ENCODE peak calls at places on chromosomes 4 and X, in five cellular contexts. One of them, this sample, is unnamed.

GRCh38 chrX:111483140-111483539 is 28.3 kb upstream of the SERTM2 start:
- DNase-seq in GM06990: no peak
- DNase-seq in A549: no peak
- DNase-seq in kidney: no peak
- DNase-seq in AG10803: no peak
- DNase-seq in this sample: no peak

GRCh38 chr4:72313121-72313520 is 255.9 kb downstream of the ADAMTS3 start:
- DNase-seq in GM06990: no peak
- DNase-seq in A549: no peak
- DNase-seq in kidney: no peak
- DNase-seq in AG10803: no peak
- DNase-seq in this sample: no peak

GRCh38 chrX:45258741-45259402 is 58.2 kb upstream of the DIPK2B start:
- DNase-seq in GM06990: no peak
- DNase-seq in A549: no peak
- DNase-seq in kidney: no peak
- DNase-seq in AG10803: no peak
- DNase-seq in this sample: peak

GRCh38 chrX:13855689-13856425 is 39.0 kb upstream of the GPM6B start:
- DNase-seq in GM06990: no peak
- DNase-seq in A549: no peak
- DNase-seq in kidney: no peak
- DNase-seq in AG10803: no peak
- DNase-seq in this sample: no peak

GRCh38 chrX:101430457-101431078 is 22.5 kb downstream of the HNRNPH2 start:
- DNase-seq in GM06990: no peak
- DNase-seq in A549: peak
- DNase-seq in kidney: no peak
- DNase-seq in AG10803: peak
- DNase-seq in this sample: no peak

GRCh38 chr4:94428884-94429283 is 22.9 kb upstream of the PDLIM5 start:
- DNase-seq in GM06990: no peak
- DNase-seq in A549: no peak
- DNase-seq in kidney: no peak
- DNase-seq in AG10803: no peak
- DNase-seq in this sample: no peak

GRCh38 chr4:142274137-142274536 is 572.0 kb downstream of the INPP4B start:
- DNase-seq in GM06990: no peak
- DNase-seq in A549: no peak
- DNase-seq in kidney: no peak
- DNase-seq in AG10803: peak
- DNase-seq in this sample: no peak

GRCh38 chrX:44828008-44828605 is 15.7 kb upstream of the DUSP21 start:
- DNase-seq in GM06990: no peak
- DNase-seq in A549: peak
- DNase-seq in kidney: no peak
- DNase-seq in AG10803: peak
- DNase-seq in this sample: no peak

GRCh38 chrX:3295731-3296130 is 50.7 kb downstream of the MXRA5 start:
- DNase-seq in GM06990: no peak
- DNase-seq in A549: peak
- DNase-seq in kidney: no peak
- DNase-seq in AG10803: no peak
- DNase-seq in this sample: no peak

GRCh38 chr4:6250235-6250983 is 19.2 kb upstream of the WFS1 start:
- DNase-seq in GM06990: no peak
- DNase-seq in A549: peak
- DNase-seq in kidney: no peak
- DNase-seq in AG10803: peak
- DNase-seq in this sample: no peak

GRCh38 chr4:185774076-185774731 is 37.8 kb downstream of the SORBS2 start:
- DNase-seq in GM06990: no peak
- DNase-seq in A549: no peak
- DNase-seq in kidney: no peak
- DNase-seq in AG10803: no peak
- DNase-seq in this sample: no peak

GRCh38 chr4:72179342-72179741 is 147.5 kb downstream of the NPFFR2 start:
- DNase-seq in GM06990: no peak
- DNase-seq in A549: no peak
- DNase-seq in kidney: no peak
- DNase-seq in AG10803: no peak
- DNase-seq in this sample: no peak

GRCh38 chr4:169115897-169116254 is 105.8 kb upstream of the CBR4 start:
- DNase-seq in GM06990: no peak
- DNase-seq in A549: peak
- DNase-seq in kidney: no peak
- DNase-seq in AG10803: peak
- DNase-seq in this sample: peak

GRCh38 chrX:136065044-136065671 is 79.9 kb downstream of the SLC9A6 start:
- DNase-seq in GM06990: no peak
- DNase-seq in A549: no peak
- DNase-seq in kidney: no peak
- DNase-seq in AG10803: peak
- DNase-seq in this sample: no peak

GRCh38 chr4:160038560-160038959 is 935.7 kb downstream of the RAPGEF2 start:
- DNase-seq in GM06990: no peak
- DNase-seq in A549: peak
- DNase-seq in kidney: no peak
- DNase-seq in AG10803: no peak
- DNase-seq in this sample: no peak

GRCh38 chr4:26458104-26458503 is 32.2 kb downstream of the CCKAR start:
- DNase-seq in GM06990: no peak
- DNase-seq in A549: no peak
- DNase-seq in kidney: no peak
- DNase-seq in AG10803: no peak
- DNase-seq in this sample: no peak

GRCh38 chr4:183229397-183229796 is 90.7 kb downstream of the CLDN22 start:
- DNase-seq in GM06990: no peak
- DNase-seq in A549: no peak
- DNase-seq in kidney: no peak
- DNase-seq in AG10803: no peak
- DNase-seq in this sample: no peak

GRCh38 chrX:136336623-136337022 is 35.9 kb downstream of the ADGRG4 start:
- DNase-seq in GM06990: no peak
- DNase-seq in A549: peak
- DNase-seq in kidney: no peak
- DNase-seq in AG10803: no peak
- DNase-seq in this sample: no peak

GRCh38 chr4:170705907-170706306 is 616.2 kb upstream of the AADAT start:
- DNase-seq in GM06990: no peak
- DNase-seq in A549: no peak
- DNase-seq in kidney: no peak
- DNase-seq in AG10803: no peak
- DNase-seq in this sample: no peak

GRCh38 chr4:137558951-137559350 is 26.7 kb upstream of the PCDH18 start:
- DNase-seq in GM06990: no peak
- DNase-seq in A549: no peak
- DNase-seq in kidney: no peak
- DNase-seq in AG10803: peak
- DNase-seq in this sample: no peak

GRCh38 chr4:165560941-165561340 is 182.1 kb downstream of the CPE start:
- DNase-seq in GM06990: no peak
- DNase-seq in A549: no peak
- DNase-seq in kidney: no peak
- DNase-seq in AG10803: no peak
- DNase-seq in this sample: no peak

GRCh38 chrX:1500701-1501624 is 36.0 kb downstream of the P2RY8 start:
- DNase-seq in GM06990: peak
- DNase-seq in A549: no peak
- DNase-seq in kidney: no peak
- DNase-seq in AG10803: no peak
- DNase-seq in this sample: no peak

GRCh38 chr4:4613641-4614286 is 71.9 kb upstream of the STX18 start:
- DNase-seq in GM06990: no peak
- DNase-seq in A549: no peak
- DNase-seq in kidney: no peak
- DNase-seq in AG10803: peak
- DNase-seq in this sample: no peak

GRCh38 chrX:154043003-154043402 is 23.3 kb upstream of the IRAK1 start:
- DNase-seq in GM06990: no peak
- DNase-seq in A549: no peak
- DNase-seq in kidney: no peak
- DNase-seq in AG10803: peak
- DNase-seq in this sample: no peak

GRCh38 chr4:89836897-89837384 is at the start of gene SNCA:
- DNase-seq in GM06990: peak
- DNase-seq in A549: peak
- DNase-seq in kidney: peak
- DNase-seq in AG10803: no peak
- DNase-seq in this sample: peak

GRCh38 chr4:120870279-120870673 is 52.2 kb downstream of the PRDM5 start:
- DNase-seq in GM06990: no peak
- DNase-seq in A549: no peak
- DNase-seq in kidney: no peak
- DNase-seq in AG10803: no peak
- DNase-seq in this sample: no peak
- TF ChIP-seq CTCF in GM06990: peak
- TF ChIP-seq CTCF in A549: no peak
- TF ChIP-seq CTCF in kidney: no peak
- TF ChIP-seq CTCF in AG10803: no peak
- TF ChIP-seq CTCF in this sample: no peak

GRCh38 chr4:116603096-116603495 is 482.3 kb downstream of the TRAM1L1 start:
- DNase-seq in GM06990: no peak
- DNase-seq in A549: no peak
- DNase-seq in kidney: no peak
- DNase-seq in AG10803: no peak
- DNase-seq in this sample: no peak

GRCh38 chr4:116598980-116599789 is 486.2 kb downstream of the TRAM1L1 start:
- DNase-seq in GM06990: no peak
- DNase-seq in A549: no peak
- DNase-seq in kidney: peak
- DNase-seq in AG10803: no peak
- DNase-seq in this sample: no peak

GRCh38 chr4:116598155-116598979 is 487.0 kb downstream of the TRAM1L1 start:
- DNase-seq in GM06990: no peak
- DNase-seq in A549: no peak
- DNase-seq in kidney: peak
- DNase-seq in AG10803: no peak
- DNase-seq in this sample: no peak

GRCh38 chr4:116599859-116600258 is 485.5 kb downstream of the TRAM1L1 start:
- DNase-seq in GM06990: no peak
- DNase-seq in A549: peak
- DNase-seq in kidney: peak
- DNase-seq in AG10803: no peak
- DNase-seq in this sample: no peak
- TF ChIP-seq CTCF in GM06990: peak
- TF ChIP-seq CTCF in A549: no peak
- TF ChIP-seq CTCF in kidney: no peak
- TF ChIP-seq CTCF in AG10803: no peak
- TF ChIP-seq CTCF in this sample: no peak

GRCh38 chr4:29081230-29081955 is 1638.8 kb upstream of the PCDH7 start:
- DNase-seq in GM06990: no peak
- DNase-seq in A549: no peak
- DNase-seq in kidney: no peak
- DNase-seq in AG10803: no peak
- DNase-seq in this sample: no peak
- TF ChIP-seq CTCF in GM06990: no peak
- TF ChIP-seq CTCF in A549: no peak
- TF ChIP-seq CTCF in kidney: no peak
- TF ChIP-seq CTCF in AG10803: no peak
- TF ChIP-seq CTCF in this sample: no peak

GRCh38 chr4:177441803-177442622 is at the start of gene AGA:
- DNase-seq in GM06990: peak
- DNase-seq in A549: peak
- DNase-seq in kidney: peak
- DNase-seq in AG10803: peak
- DNase-seq in this sample: peak
- TF ChIP-seq CTCF in GM06990: no peak
- TF ChIP-seq CTCF in A549: no peak
- TF ChIP-seq CTCF in kidney: no peak
- TF ChIP-seq CTCF in AG10803: no peak
- TF ChIP-seq CTCF in this sample: no peak

DNA sequence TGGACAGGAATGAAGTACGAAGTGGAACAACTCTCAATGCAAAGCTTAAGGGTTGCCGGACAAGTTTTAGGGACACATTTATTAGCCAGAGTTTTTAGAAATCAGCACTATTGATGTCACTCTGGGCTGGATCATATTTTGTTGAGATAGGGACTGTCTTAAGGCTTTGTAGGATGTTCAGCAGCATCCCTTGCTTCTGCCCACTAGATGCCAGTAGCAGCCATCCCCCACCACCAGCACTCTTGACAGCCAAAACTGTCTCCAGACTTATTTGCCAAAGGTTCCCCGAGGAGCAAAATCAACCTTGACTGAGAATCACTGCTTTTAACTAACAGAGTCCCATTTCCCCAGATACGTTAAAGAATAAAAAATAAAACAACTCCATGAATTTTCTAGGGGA is 1497.3 kb downstream of the STIM2 start:
- DNase-seq in GM06990: no peak
- DNase-seq in A549: peak
- DNase-seq in kidney: no peak
- DNase-seq in AG10803: peak
- DNase-seq in this sample: no peak
- TF ChIP-seq CTCF in GM06990: no peak
- TF ChIP-seq CTCF in A549: no peak
- TF ChIP-seq CTCF in kidney: no peak
- TF ChIP-seq CTCF in AG10803: peak
- TF ChIP-seq CTCF in this sample: no peak

GRCh38 chr4:16450031-16450430 is 223.8 kb upstream of the TAPT1 start:
- DNase-seq in GM06990: no peak
- DNase-seq in A549: no peak
- DNase-seq in kidney: no peak
- DNase-seq in AG10803: no peak
- DNase-seq in this sample: no peak

GRCh38 chr4:16449381-16449780 is 223.1 kb upstream of the TAPT1 start:
- DNase-seq in GM06990: no peak
- DNase-seq in A549: no peak
- DNase-seq in kidney: no peak
- DNase-seq in AG10803: no peak
- DNase-seq in this sample: no peak

GRCh38 chr4:16448240-16448639 is 222.0 kb upstream of the TAPT1 start:
- DNase-seq in GM06990: no peak
- DNase-seq in A549: no peak
- DNase-seq in kidney: no peak
- DNase-seq in AG10803: no peak
- DNase-seq in this sample: no peak

DNA sequence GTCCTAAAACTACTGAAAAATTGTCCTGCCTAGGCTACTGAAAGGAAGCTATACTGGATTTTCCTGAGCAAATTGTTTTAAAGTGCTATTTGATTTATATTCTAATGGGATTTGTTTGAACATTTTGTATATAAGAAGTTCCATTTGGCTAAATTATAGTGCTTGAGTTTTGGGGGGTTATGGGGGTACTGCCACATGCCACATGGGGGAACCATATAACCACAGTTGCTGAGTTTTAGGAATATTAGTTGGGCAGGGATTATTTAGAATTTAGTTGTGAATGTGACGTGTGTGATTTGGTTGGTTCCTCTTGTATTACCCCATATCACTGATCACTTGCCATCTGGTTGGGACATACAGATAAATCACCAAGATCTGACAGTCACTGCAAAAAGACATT is 224.5 kb upstream of the TAPT1 start:
- DNase-seq in GM06990: no peak
- DNase-seq in A549: no peak
- DNase-seq in kidney: no peak
- DNase-seq in AG10803: peak
- DNase-seq in this sample: no peak
- TF ChIP-seq CTCF in GM06990: peak
- TF ChIP-seq CTCF in A549: no peak
- TF ChIP-seq CTCF in kidney: peak
- TF ChIP-seq CTCF in AG10803: peak
- TF ChIP-seq CTCF in this sample: no peak

This sample was measured in Peyer's patch.